ENCODE peak calls at places on chromosomes 13 and 19, in nine cellular contexts. H is AG04449, S is thoracic aorta, I is kidney epithelial cell, B is MM.1S, T is nephron progenitor cell, P is epithelial cell of esophagus, Z is glutamatergic neuron, Y is foreskin keratinocyte. R is an unnamed sample.

GRCh38 chr19:13906525-13906904 is 514 bp downstream of the CC2D1A start:
- DNase-seq in H (no peak), S (no peak), I (no peak), B (peak), T (no peak), P (peak), Z (no peak), Y (no peak), R (no peak)

GRCh38 chr19:23070353-23070781 is 46.5 kb upstream of the ZNF730 start:
- DNase-seq in H (no peak), S (no peak), I (no peak), B (no peak), T (no peak), P (peak), Z (peak), Y (no peak), R (no peak)

GRCh38 chr19:29329460-29330134 is 116.6 kb upstream of the UQCRFS1 start:
- DNase-seq in H (no peak), S (no peak), I (no peak), B (peak), T (peak), P (no peak), Z (no peak), Y (no peak), R (peak)

GRCh38 chr13:100921139-100921538 is 246.5 kb upstream of the TMTC4 start:
- DNase-seq in H (no peak), S (no peak), I (no peak), B (no peak), T (no peak), P (no peak), Z (no peak), Y (no peak), R (no peak)

GRCh38 chr13:101751488-101751887 is 299.0 kb downstream of the ITGBL1 start:
- DNase-seq in H (peak), S (no peak), I (no peak), B (peak), T (no peak), P (peak), Z (no peak), Y (peak), R (no peak)

GRCh38 chr19:41699231-41699967 is 9.0 kb upstream of the CEACAM5 start:
- DNase-seq in H (no peak), S (no peak), I (no peak), B (no peak), T (no peak), P (peak), Z (no peak), Y (no peak), R (no peak)

GRCh38 chr19:51079486-51080110 is 3.1 kb downstream of the KLK14 start:
- DNase-seq in H (no peak), S (no peak), I (no peak), B (no peak), T (no peak), P (no peak), Z (no peak), Y (no peak), R (no peak)

GRCh38 chr13:97278395-97279078 is 56.4 kb downstream of the MBNL2 start:
- DNase-seq in H (no peak), S (no peak), I (no peak), B (no peak), T (no peak), P (peak), Z (no peak), Y (no peak), R (no peak)

GRCh38 chr19:48152552-48152951 is 17.6 kb downstream of the LIG1 start:
- DNase-seq in H (peak), S (no peak), I (no peak), B (peak), T (peak), P (peak), Z (peak), Y (no peak), R (peak)

GRCh38 chr13:20825476-20825875 is 51.7 kb upstream of the EEF1AKMT1 start:
- DNase-seq in H (no peak), S (no peak), I (no peak), B (peak), T (no peak), P (no peak), Z (no peak), Y (no peak), R (no peak)

GRCh38 chr13:46996316-46996715 is 99.5 kb upstream of the HTR2A start:
- DNase-seq in H (no peak), S (no peak), I (no peak), B (no peak), T (no peak), P (no peak), Z (no peak), Y (no peak), R (no peak)

GRCh38 chr13:108533842-108534241 is 95.6 kb upstream of the MYO16 start:
- DNase-seq in H (no peak), S (no peak), I (no peak), B (no peak), T (no peak), P (no peak), Z (no peak), Y (no peak), R (no peak)

GRCh38 chr13:44159633-44160279 is 213.9 kb upstream of the SERP2 start:
- DNase-seq in H (no peak), S (no peak), I (no peak), B (no peak), T (no peak), P (peak), Z (no peak), Y (peak), R (no peak)

GRCh38 chr13:105543742-105544141 is 991.7 kb downstream of the EFNB2 start:
- DNase-seq in H (no peak), S (no peak), I (no peak), B (no peak), T (no peak), P (peak), Z (no peak), Y (no peak), R (no peak)

GRCh38 chr13:38042771-38043170 is 173.2 kb upstream of the TRPC4 start:
- DNase-seq in H (peak), S (no peak), I (no peak), B (no peak), T (no peak), P (no peak), Z (no peak), Y (no peak), R (no peak)

GRCh38 chr19:3220576-3220975 is 3.9 kb upstream of the CELF5 start:
- DNase-seq in H (no peak), S (no peak), I (no peak), B (no peak), T (no peak), P (no peak), Z (no peak), Y (no peak), R (no peak)
- TF ChIP-seq CTCF in H (no peak), S (no peak), I (no peak), B (no peak), T (no peak), P (no peak), Z (no peak), Y (no peak), R (no peak)

GRCh38 chr13:27171244-27171829 is at the start of gene USP12:
- DNase-seq in H (no peak), S (peak), I (no peak), B (peak), T (peak), P (no peak), Z (peak), Y (no peak), R (no peak)
- TF ChIP-seq CTCF in H (peak), S (no peak), I (no peak), B (no peak), T (no peak), P (no peak), Z (no peak), Y (peak), R (peak)

DNA sequence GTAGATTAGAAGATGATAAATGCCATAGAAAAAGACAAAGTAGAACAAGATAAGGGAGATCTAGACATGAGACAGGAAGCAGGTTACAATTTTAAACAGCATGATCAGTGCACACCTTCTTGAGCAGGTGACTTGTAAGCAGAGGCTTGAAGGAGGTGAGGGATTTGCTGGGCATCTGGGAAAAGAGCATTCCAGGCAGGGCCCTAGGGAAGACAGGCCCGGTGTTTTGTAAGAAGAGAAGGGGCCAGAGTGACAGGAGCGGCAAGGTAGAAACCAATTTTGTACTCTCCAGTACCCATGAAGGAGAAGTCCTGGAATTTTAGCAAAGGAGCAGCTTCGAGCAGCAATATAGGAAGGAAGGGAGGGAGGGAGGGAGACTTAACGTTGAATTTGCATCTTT is 296.5 kb downstream of the MZT1 start:
- DNase-seq in H (no peak), S (no peak), I (no peak), B (no peak), T (no peak), P (no peak), Z (no peak), Y (no peak), R (no peak)
- TF ChIP-seq CTCF in H (no peak), S (no peak), I (no peak), B (no peak), T (no peak), P (no peak), Z (no peak), Y (no peak), R (no peak)

GRCh38 chr19:18338471-18339001 is 1.9 kb upstream of the PGPEP1 start:
- DNase-seq in H (no peak), S (no peak), I (no peak), B (no peak), T (no peak), P (no peak), Z (no peak), Y (no peak), R (no peak)

GRCh38 chr19:18342090-18342632 is 1.8 kb downstream of the PGPEP1 start:
- DNase-seq in H (no peak), S (no peak), I (no peak), B (no peak), T (no peak), P (no peak), Z (no peak), Y (no peak), R (no peak)

GRCh38 chr19:18339703-18340102 is 695 bp upstream of the PGPEP1 start:
- DNase-seq in H (no peak), S (no peak), I (no peak), B (peak), T (peak), P (no peak), Z (peak), Y (no peak), R (no peak)

GRCh38 chr19:18340237-18340989 is at the start of gene PGPEP1:
- DNase-seq in H (no peak), S (no peak), I (no peak), B (peak), T (peak), P (peak), Z (peak), Y (no peak), R (peak)

GRCh38 chr19:18340990-18341868 is 831 bp downstream of the PGPEP1 start:
- DNase-seq in H (no peak), S (no peak), I (no peak), B (peak), T (peak), P (no peak), Z (peak), Y (no peak), R (no peak)
- TF ChIP-seq CTCF in H (no peak), S (no peak), I (no peak), B (no peak), T (no peak), P (no peak), Z (no peak), Y (no peak), R (no peak)

GRCh38 chr13:61470801-61471200 is 55.2 kb upstream of the PCDH20 start:
- DNase-seq in H (no peak), S (no peak), I (no peak), B (no peak), T (no peak), P (no peak), Z (no peak), Y (no peak), R (no peak)

GRCh38 chr13:61463027-61463426 is 47.4 kb upstream of the PCDH20 start:
- DNase-seq in H (no peak), S (no peak), I (no peak), B (no peak), T (no peak), P (peak), Z (no peak), Y (no peak), R (no peak)

GRCh38 chr13:61466280-61466679 is 50.6 kb upstream of the PCDH20 start:
- DNase-seq in H (no peak), S (no peak), I (no peak), B (no peak), T (no peak), P (no peak), Z (no peak), Y (no peak), R (peak)
- TF ChIP-seq CTCF in H (no peak), S (no peak), I (peak), B (peak), T (peak), P (peak), Z (no peak), Y (peak), R (no peak)

GRCh38 chr19:16338470-16339360 is 14.1 kb downstream of the KLF2 start:
- DNase-seq in H (no peak), S (peak), I (peak), B (no peak), T (no peak), P (peak), Z (no peak), Y (peak), R (no peak)

GRCh38 chr19:16340092-16340491 is 15.5 kb downstream of the KLF2 start:
- DNase-seq in H (no peak), S (no peak), I (no peak), B (no peak), T (no peak), P (no peak), Z (no peak), Y (no peak), R (no peak)

GRCh38 chr19:16342002-16342715 is 17.5 kb downstream of the KLF2 start:
- DNase-seq in H (no peak), S (no peak), I (no peak), B (no peak), T (no peak), P (no peak), Z (no peak), Y (no peak), R (no peak)

GRCh38 chr19:16339361-16339725 is 14.7 kb downstream of the KLF2 start:
- DNase-seq in H (no peak), S (no peak), I (no peak), B (no peak), T (no peak), P (no peak), Z (no peak), Y (no peak), R (no peak)

DNA sequence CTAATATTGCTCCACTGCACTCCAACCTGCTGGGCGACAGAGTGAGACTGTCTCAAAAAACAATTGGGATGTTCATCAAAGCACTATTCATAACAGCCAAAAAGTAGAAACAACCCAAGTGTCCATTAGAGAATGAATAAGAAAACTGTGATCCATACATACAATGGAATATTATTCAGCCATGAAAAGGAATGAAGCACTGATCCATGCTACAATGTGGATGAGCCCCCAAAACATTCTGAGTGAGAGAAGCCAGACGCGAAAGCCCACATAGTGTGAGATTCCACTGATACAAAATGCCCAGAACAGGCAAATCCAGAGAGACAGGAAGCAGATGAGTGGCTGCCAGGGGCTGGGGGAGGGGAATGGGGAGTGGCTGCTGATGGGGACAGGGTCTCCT is 16.0 kb downstream of the KLF2 start:
- DNase-seq in H (no peak), S (no peak), I (no peak), B (no peak), T (no peak), P (no peak), Z (no peak), Y (no peak), R (no peak)
- TF ChIP-seq CTCF in H (no peak), S (no peak), I (no peak), B (no peak), T (no peak), P (no peak), Z (no peak), Y (no peak), R (no peak)

GRCh38 chr19:1275260-1275975 is at the start of gene FAM174C:
- DNase-seq in H (peak), S (no peak), I (peak), B (peak), T (peak), P (peak), Z (peak), Y (peak), R (peak)

GRCh38 chr19:1273263-1274041 is 1.9 kb upstream of the FAM174C start:
- DNase-seq in H (no peak), S (no peak), I (no peak), B (no peak), T (no peak), P (no peak), Z (no peak), Y (no peak), R (no peak)

GRCh38 chr19:1275976-1276619 is 768 bp downstream of the FAM174C start:
- DNase-seq in H (no peak), S (no peak), I (no peak), B (no peak), T (no peak), P (no peak), Z (no peak), Y (no peak), R (no peak)

GRCh38 chr19:1274081-1274851 is 1.1 kb upstream of the FAM174C start:
- DNase-seq in H (no peak), S (no peak), I (no peak), B (no peak), T (no peak), P (no peak), Z (no peak), Y (no peak), R (no peak)

GRCh38 chr19:1274852-1275259 is 474 bp upstream of the FAM174C start:
- DNase-seq in H (no peak), S (no peak), I (no peak), B (no peak), T (no peak), P (no peak), Z (no peak), Y (no peak), R (no peak)
- TF ChIP-seq CTCF in H (no peak), S (no peak), I (no peak), B (no peak), T (no peak), P (no peak), Z (no peak), Y (no peak), R (no peak)

DNA sequence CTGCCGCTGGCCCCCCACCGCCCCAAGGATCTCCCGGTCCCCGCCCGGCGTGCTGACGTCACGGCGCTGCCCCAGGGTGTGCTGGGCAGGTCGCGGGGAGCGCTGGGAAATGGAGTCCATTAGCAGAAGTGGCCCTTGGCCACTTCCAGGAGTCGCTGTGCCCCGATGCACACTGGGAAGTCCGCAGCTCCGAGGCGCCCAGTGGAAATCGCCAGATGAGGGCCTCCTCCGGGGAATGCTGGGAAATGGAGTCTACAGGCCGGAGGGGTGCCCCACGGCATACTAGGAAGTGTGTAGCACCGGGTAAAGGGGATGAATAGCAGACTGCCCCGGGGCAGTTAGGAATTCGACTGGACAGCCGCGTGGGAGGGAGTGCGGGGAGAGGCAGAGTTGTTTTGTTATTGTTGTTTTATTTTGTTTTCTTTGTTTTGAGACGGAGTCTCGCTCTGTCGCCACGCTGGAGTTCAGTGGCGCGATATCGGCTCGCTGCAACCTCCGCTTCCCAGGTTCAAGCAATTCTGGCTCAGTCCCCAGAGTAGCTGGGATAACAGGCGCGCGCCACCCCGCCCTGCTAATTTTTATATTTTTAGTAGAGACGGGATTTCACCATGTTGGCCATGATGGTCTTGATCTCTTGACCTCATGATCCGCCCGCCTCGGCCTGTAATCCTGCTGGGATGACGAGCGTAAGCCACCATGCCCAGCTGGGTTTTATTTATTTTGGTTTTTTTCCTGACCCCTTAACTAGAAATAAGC is at the start of gene PPP1R12C:
- DNase-seq in H (peak), S (peak), I (peak), B (peak), T (peak), P (peak), Z (peak), Y (peak), R (peak)
- TF ChIP-seq CTCF in H (no peak), S (no peak), I (no peak), B (no peak), T (no peak), P (no peak), Z (no peak), Y (peak), R (no peak)

GRCh38 chr19:43778651-43779050 is 2.1 kb downstream of the KCNN4 start:
- DNase-seq in H (no peak), S (no peak), I (no peak), B (no peak), T (no peak), P (no peak), Z (no peak), Y (no peak), R (no peak)

GRCh38 chr19:43780706-43781525 is at the start of gene KCNN4:
- DNase-seq in H (no peak), S (no peak), I (no peak), B (no peak), T (no peak), P (peak), Z (no peak), Y (peak), R (no peak)

GRCh38 chr19:43781630-43782310 is 997 bp upstream of the KCNN4 start:
- DNase-seq in H (no peak), S (no peak), I (no peak), B (no peak), T (no peak), P (peak), Z (no peak), Y (no peak), R (no peak)

GRCh38 chr19:43779147-43779819 is 1.5 kb downstream of the KCNN4 start:
- DNase-seq in H (no peak), S (no peak), I (no peak), B (no peak), T (no peak), P (no peak), Z (no peak), Y (no peak), R (no peak)

GRCh38 chr19:43779820-43780219 is 953 bp downstream of the KCNN4 start:
- DNase-seq in H (no peak), S (no peak), I (no peak), B (no peak), T (no peak), P (no peak), Z (no peak), Y (no peak), R (no peak)
- TF ChIP-seq CTCF in H (no peak), S (no peak), I (no peak), B (no peak), T (no peak), P (peak), Z (no peak), Y (peak), R (no peak)

GRCh38 chr13:76822691-76823267 is 63.4 kb downstream of the KCTD12 start:
- DNase-seq in H (no peak), S (no peak), I (no peak), B (peak), T (no peak), P (peak), Z (no peak), Y (peak), R (no peak)
- TF ChIP-seq CTCF in H (peak), S (peak), I (peak), B (peak), T (no peak), P (peak), Z (no peak), Y (peak), R (no peak)